ENCODE peak calls at places on chromosomes 2 and 18, in four cellular contexts. I, H, A and C are unnamed samples.

GRCh38 chr2:26238301-26238958 is 6.0 kb downstream of the HADHA start:
- DNase-seq in A (no peak), H (no peak), I (no peak), C (no peak)

GRCh38 chr2:188944442-188944841 is 29.7 kb upstream of the COL3A1 start:
- DNase-seq in A (no peak), I (no peak), H (no peak), C (no peak)

GRCh38 chr2:213150315-213150951 is 979 bp downstream of the IKZF2 start:
- DNase-seq in A (no peak), I (peak; percentile 20), H (peak; percentile 11), C (no peak)

GRCh38 chr18:47701133-47701532 is 229.3 kb downstream of the SMAD2 start:
- DNase-seq in I (no peak), A (no peak), H (no peak), C (no peak)

GRCh38 chr2:73859721-73860586 is 31.2 kb downstream of the STAMBP start:
- DNase-seq in A (no peak), H (no peak), I (peak; percentile 61), C (no peak)

GRCh38 chr2:219748673-219749570 is 121.5 kb downstream of the SLC4A3 start:
- DNase-seq in H (no peak), A (no peak), I (no peak), C (no peak)

GRCh38 chr18:8212893-8213805 is 396.1 kb upstream of the RAB12 start:
- DNase-seq in A (no peak), H (no peak), I (peak; percentile 6), C (no peak)

GRCh38 chr2:142175917-142176316 is 45.1 kb upstream of the LRP1B start:
- DNase-seq in I (no peak), H (no peak), A (no peak), C (no peak)

GRCh38 chr2:113282747-113283533 is 4.2 kb upstream of the PAX8 start:
- DNase-seq in H (no peak), I (peak; percentile 95), A (no peak), C (no peak)

GRCh38 chr18:40832362-40832761 is 1122.7 kb upstream of the PIK3C3 start:
- DNase-seq in I (no peak), H (no peak), A (no peak), C (no peak)

GRCh38 chr2:3302751-3303582 is 74.7 kb downstream of the EIPR1 start:
- DNase-seq in I (no peak), H (peak; percentile 26), A (peak; percentile 11), C (peak; percentile 30)

GRCh38 chr2:144183744-144184143 is 336.2 kb downstream of the ZEB2 start:
- DNase-seq in A (no peak), H (no peak), I (no peak), C (no peak)

GRCh38 chr2:231397011-231397927 is 1.8 kb downstream of the B3GNT7 start:
- DNase-seq in A (no peak), H (no peak), I (no peak), C (no peak)

GRCh38 chr2:75025633-75026380 is 67.4 kb downstream of the POLE4 start:
- DNase-seq in A (no peak), H (no peak), I (no peak), C (no peak)

GRCh38 chr2:11705063-11705462 is 35.1 kb upstream of the NTSR2 start:
- DNase-seq in I (no peak), H (no peak), A (peak; percentile 70), C (no peak)

GRCh38 chr2:118127250-118127649 is 39.0 kb downstream of the INSIG2 start:
- DNase-seq in H (no peak), A (no peak), I (no peak), C (no peak)

GRCh38 chr2:234950730-234951385 is 959 bp upstream of the SH3BP4 start:
- DNase-seq in A (no peak), H (no peak), I (peak; percentile 43), C (no peak)

GRCh38 chr2:127293386-127293757 is 572 bp downstream of the ERCC3 start:
- DNase-seq in I (no peak), H (no peak), A (no peak), C (no peak)

GRCh38 chr2:96733931-96734330 is 5.9 kb downstream of the LMAN2L start:
- DNase-seq in A (no peak), H (no peak), I (no peak), C (no peak)

GRCh38 chr18:3855961-3856360 is 406.0 kb downstream of the TGIF1 start:
- DNase-seq in A (no peak), I (peak; percentile 92), H (no peak), C (no peak)

GRCh38 chr2:19140463-19141208 is 217.8 kb downstream of the OSR1 start:
- DNase-seq in A (peak; percentile 88), H (no peak), I (peak; percentile 88), C (no peak)

GRCh38 chr2:215528555-215528954 is 92.7 kb upstream of the FN1 start:
- DNase-seq in A (no peak), I (peak; percentile 67), H (no peak), C (no peak)